ENCODE peak calls at places on chromosomes 13 and 19, in ten cellular contexts. C is GM12864, O is GM23338, W is body of pancreas, U is esophagus squamous epithelium, Y is MM.1S, N is IMR-90, S is neural progenitor cell, R is PC-3, Q is fibroblast of mammary gland. F is an unnamed sample.

GRCh38 chr19:42402376-42403116 is 12.4 kb upstream of the CNFN start:
- DNase-seq in N (no peak), Y (no peak), U (no peak), Q (no peak), R (no peak), W (no peak), O (no peak), C (no peak), S (peak; percentile 32), F (no peak)

GRCh38 chr13:29884671-29885424 is 34.4 kb upstream of the UBL3 start:
- DNase-seq in O (peak; percentile 75), Y (no peak), N (peak; percentile 22), C (no peak), Q (peak; percentile 16), W (no peak), R (no peak), S (peak; percentile 78), U (no peak), F (no peak)

GRCh38 chr19:8973501-8974091 is 36.6 kb downstream of the MUC16 start:
- DNase-seq in Y (peak; percentile 44), W (no peak), C (no peak), S (peak; percentile 68), R (peak; percentile 66), U (no peak), Q (no peak), N (no peak), O (peak; percentile 17), F (no peak)

GRCh38 chr13:50131998-50132936 is 117.0 kb downstream of the KCNRG start:
- DNase-seq in W (no peak), N (no peak), U (no peak), R (no peak), O (peak; percentile 78), C (no peak), S (peak; percentile 75), Q (no peak), Y (no peak), F (no peak)

GRCh38 chr13:30373727-30374126 is 48.6 kb upstream of the UBE2L5 start:
- DNase-seq in Y (peak; percentile 58), O (no peak), W (no peak), Q (no peak), R (no peak), N (no peak), C (peak; percentile 59), S (no peak), U (peak; percentile 4), F (peak; percentile 89)

GRCh38 chr19:17214531-17215124 is 529 bp upstream of the USE1 start:
- DNase-seq in S (no peak), Y (no peak), N (no peak), O (peak; percentile 56), U (no peak), R (no peak), C (no peak), W (no peak), Q (no peak), F (no peak)

GRCh38 chr19:20243629-20244028 is 76.6 kb downstream of the ZNF486 start:
- DNase-seq in Y (no peak), O (no peak), R (no peak), U (no peak), C (no peak), N (no peak), S (no peak), Q (no peak), W (no peak), F (no peak)

GRCh38 chr19:39796000-39796498 is 17.4 kb downstream of the LEUTX start:
- DNase-seq in W (no peak), S (no peak), Y (no peak), U (no peak), C (no peak), N (no peak), Q (no peak), O (peak; percentile 37), R (no peak), F (no peak)

GRCh38 chr19:53521373-53522202 is 16.4 kb upstream of the ZNF331 start:
- DNase-seq in S (no peak), O (peak; percentile 38), R (peak; percentile 12), N (no peak), U (no peak), Q (no peak), Y (no peak), C (no peak), W (peak; percentile 18), F (no peak)

GRCh38 chr13:44273991-44274810 is 99.4 kb upstream of the SERP2 start:
- DNase-seq in Q (peak; percentile 89), C (peak; percentile 38), W (no peak), N (peak; percentile 77), U (no peak), Y (peak; percentile 72), O (no peak), S (no peak), R (peak; percentile 47), F (no peak)

GRCh38 chr13:45200701-45201230 is at the start of gene KCTD4:
- DNase-seq in C (no peak), R (no peak), Y (no peak), Q (no peak), N (peak; percentile 49), S (no peak), W (no peak), U (no peak), O (no peak), F (no peak)

GRCh38 chr13:59962343-59962742 is 201.4 kb downstream of the DIAPH3 start:
- DNase-seq in N (no peak), Y (no peak), O (peak; percentile 19), U (no peak), R (no peak), C (no peak), S (no peak), W (no peak), Q (no peak), F (no peak)

GRCh38 chr13:73894995-73895571 is 239.1 kb downstream of the KLF12 start:
- DNase-seq in N (no peak), Y (no peak), S (no peak), U (no peak), R (no peak), W (no peak), O (no peak), Q (no peak), C (no peak), F (no peak)

GRCh38 chr13:93256998-93257397 is 30.4 kb downstream of the GPC6 start:
- DNase-seq in O (no peak), N (no peak), U (no peak), Y (no peak), C (no peak), W (no peak), Q (no peak), S (no peak), R (no peak), F (no peak)

GRCh38 chr19:4374451-4375163 is 25.7 kb downstream of the SH3GL1 start:
- DNase-seq in R (peak; percentile 90), U (no peak), Q (peak; percentile 96), O (no peak), Y (no peak), S (no peak), C (no peak), W (peak; percentile 84), N (peak; percentile 87), F (no peak)

GRCh38 chr13:42364613-42365000 is 92.7 kb downstream of the AKAP11 start:
- DNase-seq in Q (peak; percentile 16), R (no peak), Y (no peak), S (peak; percentile 38), C (no peak), U (no peak), N (no peak), W (no peak), O (peak; percentile 32), F (no peak)

GRCh38 chr13:107842562-107843180 is 372.7 kb downstream of the LIG4 start:
- DNase-seq in N (peak; percentile 58), Y (no peak), Q (no peak), O (no peak), R (peak; percentile 80), W (no peak), S (no peak), C (no peak), U (no peak), F (no peak)

GRCh38 chr13:20847298-20847697 is 55.2 kb downstream of the XPO4 start:
- DNase-seq in Y (no peak), U (no peak), S (no peak), R (no peak), W (no peak), Q (peak; percentile 42), O (peak; percentile 33), C (no peak), N (no peak), F (no peak)

GRCh38 chr13:113275387-113275786 is 21.7 kb upstream of the LAMP1 start:
- DNase-seq in O (peak; percentile 77), W (peak; percentile 52), N (peak; percentile 75), S (peak; percentile 61), C (no peak), U (no peak), R (peak; percentile 69), Y (peak; percentile 33), Q (peak; percentile 77), F (peak; percentile 63)

GRCh38 chr13:72643339-72643989 is 84.0 kb downstream of the MZT1 start:
- DNase-seq in O (peak; percentile 66), N (peak; percentile 44), Q (peak; percentile 55), U (no peak), S (peak; percentile 35), W (peak; percentile 19), C (peak; percentile 12), Y (peak; percentile 28), R (peak; percentile 61), F (peak; percentile 75)

GRCh38 chr19:32219392-32219791 is 126.0 kb upstream of the ZNF507 start:
- DNase-seq in O (no peak), U (no peak), Y (no peak), N (no peak), R (no peak), C (no peak), S (no peak), W (no peak), Q (no peak), F (no peak)

GRCh38 chr19:45499196-45500180 is 1.2 kb downstream of the PPM1N start:
- DNase-seq in N (no peak), C (no peak), O (peak; percentile 100), U (no peak), Y (no peak), R (peak; percentile 42), Q (no peak), W (peak; percentile 40), S (peak; percentile 86), F (peak; percentile 77)
- H3K4me3 ChIP-seq in N (no peak overlapping the region), C (no peak overlapping the region), O (peak overlapping the region; percentile 59), U (peak overlapping the region; percentile 44), Y (no peak overlapping the region), R (no peak overlapping the region), Q (no peak overlapping the region), W (no peak overlapping the region), S (peak overlapping the region; percentile 37), F (peak overlapping the region; percentile 45)

GRCh38 chr19:3338541-3339181 is 27.7 kb upstream of the NFIC start:
- DNase-seq in S (no peak), U (no peak), R (no peak), W (peak; percentile 91), C (no peak), O (no peak), Q (no peak), Y (no peak), N (no peak), F (peak; percentile 83)
- H3K4me3 ChIP-seq in S (no peak overlapping the region), U (no peak overlapping the region), R (no peak overlapping the region), W (no peak overlapping the region), C (no peak overlapping the region), O (no peak overlapping the region), Q (no peak overlapping the region), Y (no peak overlapping the region), N (no peak overlapping the region), F (no peak overlapping the region)

GRCh38 chr19:11480081-11480926 is 542 bp downstream of the ELAVL3 start:
- DNase-seq in O (peak; percentile 46), C (no peak), Y (no peak), R (no peak), Q (no peak), N (no peak), U (no peak), S (no peak), W (no peak), F (no peak)
- H3K4me3 ChIP-seq in O (peak overlapping the region; percentile 61), C (no peak overlapping the region), Y (no peak overlapping the region), R (no peak overlapping the region), Q (no peak overlapping the region), N (no peak overlapping the region), U (peak overlapping the region; percentile 27), S (peak overlapping the region; percentile 27), W (no peak overlapping the region), F (peak overlapping the region; percentile 9)

GRCh38 chr13:33274264-33274663 is 11.3 kb downstream of the STARD13 start:
- DNase-seq in W (no peak), S (no peak), C (no peak), N (no peak), U (no peak), Y (no peak), Q (peak; percentile 41), O (no peak), R (peak; percentile 42), F (no peak)
- H3K4me3 ChIP-seq in W (no peak overlapping the region), S (no peak overlapping the region), C (no peak overlapping the region), N (no peak overlapping the region), U (no peak overlapping the region), Y (no peak overlapping the region), Q (no peak overlapping the region), O (no peak overlapping the region), R (no peak overlapping the region), F (no peak overlapping the region)

F was measured in Peyer's patch.